ENCODE peak calls at places on chromosomes 12 and 14, in seven cellular contexts. X is RWPE1, R is GM12865, E is foreskin keratinocyte, D is dorsolateral prefrontal cortex, J is fibroblast of lung, P is HCT116. Z is an unnamed sample.

GRCh38 chr12:113208041-113208934 is 13.0 kb upstream of the TPCN1 start:
- DNase-seq in X (no peak), R (peak; percentile 98), E (no peak), D (no peak), J (peak; percentile 47), P (no peak), Z (no peak)

GRCh38 chr12:115984607-115985006 is 292.9 kb downstream of the MED13L start:
- DNase-seq in X (no peak), R (no peak), E (no peak), D (no peak), J (no peak), P (no peak), Z (no peak)

GRCh38 chr12:42809226-42809625 is 219.7 kb upstream of the PRICKLE1 start:
- DNase-seq in X (no peak), R (no peak), E (no peak), D (no peak), J (peak; percentile 85), P (no peak), Z (no peak)

GRCh38 chr14:36690301-36691020 is 28.8 kb downstream of the PAX9 start:
- DNase-seq in X (peak; percentile 33), R (no peak), E (peak; percentile 4), D (no peak), J (peak; percentile 18), P (no peak), Z (peak; percentile 27)

GRCh38 chr14:94771906-94772468 is 2.1 kb upstream of the GSC start:
- DNase-seq in X (no peak), R (no peak), E (no peak), D (no peak), J (no peak), P (no peak), Z (no peak)

GRCh38 chr14:81303258-81303935 is 82.6 kb upstream of the GTF2A1 start:
- DNase-seq in X (no peak), R (peak; percentile 83), E (peak; percentile 59), D (no peak), J (no peak), P (peak; percentile 86), Z (peak; percentile 77)

GRCh38 chr14:64394423-64394822 is 6.3 kb downstream of the MTHFD1 start:
- DNase-seq in X (no peak), R (no peak), E (no peak), D (no peak), J (no peak), P (no peak), Z (no peak)

GRCh38 chr12:62758216-62758615 is 176.7 kb downstream of the PPM1H start:
- DNase-seq in X (no peak), R (peak; percentile 15), E (no peak), D (no peak), J (peak; percentile 80), P (no peak), Z (no peak)

GRCh38 chr14:100476012-100476822 is 111.0 kb downstream of the BEGAIN start:
- DNase-seq in X (peak; percentile 60), R (no peak), E (no peak), D (no peak), J (peak; percentile 100), P (peak; percentile 94), Z (no peak)

GRCh38 chr14:68589447-68590232 is 203.2 kb downstream of the ZFP36L1 start:
- DNase-seq in X (no peak), R (no peak), E (no peak), D (no peak), J (peak; percentile 40), P (no peak), Z (no peak)

GRCh38 chr12:1635656-1636055 is 6.6 kb downstream of the WNT5B start:
- DNase-seq in X (no peak), R (no peak), E (no peak), D (no peak), J (no peak), P (no peak), Z (no peak)

GRCh38 chr12:63308701-63309100 is 157.7 kb upstream of the AVPR1A start:
- DNase-seq in X (no peak), R (no peak), E (no peak), D (no peak), J (no peak), P (no peak), Z (no peak)

GRCh38 chr14:52253503-52253902 is 14.0 kb upstream of the PTGDR start:
- DNase-seq in X (no peak), R (no peak), E (no peak), D (no peak), J (peak; percentile 25), P (no peak), Z (no peak)

GRCh38 chr12:131094831-131095805 is 141.4 kb downstream of the ADGRD1 start:
- DNase-seq in X (no peak), R (no peak), E (no peak), D (peak; percentile 23), J (no peak), P (no peak), Z (no peak)

GRCh38 chr14:62251237-62251636 is 489.0 kb downstream of the SNAPC1 start:
- DNase-seq in X (no peak), R (no peak), E (no peak), D (no peak), J (no peak), P (no peak), Z (no peak)

GRCh38 chr12:56590237-56590830 is 39.8 kb downstream of the BAZ2A start:
- DNase-seq in X (no peak), R (peak; percentile 63), E (no peak), D (no peak), J (no peak), P (no peak), Z (peak; percentile 43)

GRCh38 chr14:35122696-35123387 is 490 bp downstream of the PRORP start:
- DNase-seq in X (peak; percentile 45), R (no peak), E (no peak), D (no peak), J (peak; percentile 33), P (no peak), Z (peak; percentile 12)

GRCh38 chr12:10562306-10562933 is 51.0 kb downstream of the MAGOHB start:
- DNase-seq in X (peak; percentile 28), R (peak; percentile 67), E (no peak), D (no peak), J (peak; percentile 14), P (peak; percentile 48), Z (peak; percentile 20)

GRCh38 chr12:19482551-19483109 is 43.3 kb downstream of the AEBP2 start:
- DNase-seq in X (peak; percentile 41), R (peak; percentile 93), E (no peak), D (no peak), J (no peak), P (no peak), Z (no peak)

GRCh38 chr14:55963295-55963694 is 154.9 kb upstream of the PELI2 start:
- DNase-seq in X (no peak), R (no peak), E (no peak), D (no peak), J (no peak), P (no peak), Z (no peak)

GRCh38 chr14:86639146-86639545 is 1109.2 kb downstream of the FLRT2 start:
- DNase-seq in X (no peak), R (no peak), E (no peak), D (no peak), J (no peak), P (no peak), Z (no peak)

GRCh38 chr12:64042901-64043300 is 179.2 kb downstream of the KICS2 start:
- DNase-seq in X (no peak), R (no peak), E (no peak), D (no peak), J (no peak), P (no peak), Z (no peak)

GRCh38 chr12:99282670-99283069 is 364.9 kb upstream of the GARIN6 start:
- DNase-seq in X (no peak), R (no peak), E (no peak), D (no peak), J (no peak), P (no peak), Z (no peak)

GRCh38 chr12:99284161-99284560 is 363.4 kb upstream of the GARIN6 start:
- DNase-seq in X (no peak), R (no peak), E (no peak), D (no peak), J (no peak), P (no peak), Z (no peak)

GRCh38 chr12:99282086-99282485 is 365.5 kb upstream of the GARIN6 start:
- DNase-seq in X (no peak), R (no peak), E (no peak), D (no peak), J (no peak), P (no peak), Z (no peak)

GRCh38 chr12:99278899-99279298 is 368.7 kb upstream of the GARIN6 start:
- DNase-seq in X (no peak), R (peak; percentile 25), E (no peak), D (no peak), J (no peak), P (no peak), Z (no peak)

GRCh38 chr12:99281277-99281676 is 366.3 kb upstream of the GARIN6 start:
- DNase-seq in X (no peak), R (peak; percentile 67), E (no peak), D (no peak), J (peak; percentile 70), P (no peak), Z (no peak)
- TF ChIP-seq CTCF in X (no peak), R (no peak), E (no peak), D (no peak), J (no peak), P (no peak), Z (no peak)

DNA sequence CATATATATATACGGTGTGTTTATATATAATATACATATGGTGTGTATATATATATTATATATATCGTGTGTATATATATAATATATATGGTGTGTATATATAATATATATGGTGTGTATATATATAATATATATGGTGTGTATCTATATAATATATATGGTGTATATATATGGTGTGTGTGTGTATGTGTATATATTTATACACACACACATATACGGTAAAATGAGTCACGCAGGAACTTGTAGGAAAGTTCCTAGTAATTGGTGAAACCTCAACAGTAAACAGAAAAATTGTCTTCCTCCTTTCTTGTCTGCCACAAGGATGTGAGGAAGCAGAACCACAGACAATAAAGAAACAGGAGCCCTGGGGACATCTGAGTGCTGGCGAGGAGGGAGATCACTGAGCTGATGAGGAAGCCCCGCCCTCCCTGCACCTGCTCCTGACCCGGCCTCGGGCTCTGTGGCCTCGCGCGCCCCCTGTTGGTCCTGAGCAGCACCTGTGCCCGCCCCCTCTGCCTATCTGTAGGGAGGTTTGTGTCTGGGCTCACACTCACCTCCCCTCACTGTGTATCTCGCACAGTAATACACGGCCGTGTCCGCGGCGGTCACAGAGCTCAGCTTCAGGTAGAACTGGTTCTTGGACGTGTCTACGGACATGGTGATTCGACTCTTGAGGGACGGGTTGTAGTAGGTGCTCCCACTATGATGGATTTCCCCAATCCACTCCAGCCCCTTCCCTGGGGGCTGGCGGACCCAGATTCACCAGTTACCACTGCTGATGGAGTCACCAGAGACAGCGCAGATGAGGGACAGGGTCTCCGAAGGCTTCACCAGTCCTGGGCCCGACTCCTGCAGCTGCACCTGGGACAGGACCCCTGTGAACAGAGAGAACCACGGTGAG is 1079.4 kb downstream of the TMEM121 start:
- DNase-seq in X (no peak), R (peak; percentile 72), E (no peak), D (no peak), J (no peak), P (no peak), Z (no peak)
- TF ChIP-seq CTCF in X (no peak), R (peak; percentile 69), E (no peak), D (no peak), J (no peak), P (no peak), Z (no peak)

GRCh38 chr12:70590051-70590450 is 47.2 kb downstream of the PTPRB start:
- DNase-seq in X (peak; percentile 64), R (peak; percentile 70), E (no peak), D (peak; percentile 76), J (peak; percentile 73), P (peak; percentile 62), Z (peak; percentile 49)
- TF ChIP-seq CTCF in X (peak; percentile 78), R (peak; percentile 85), E (peak; percentile 88), D (peak; percentile 91), J (peak; percentile 76), P (peak; percentile 90), Z (peak; percentile 95)

GRCh38 chr12:108325549-108325948 is 13.6 kb downstream of the CMKLR1 start:
- DNase-seq in X (no peak), R (peak; percentile 48), E (no peak), D (no peak), J (no peak), P (no peak), Z (no peak)
- TF ChIP-seq CTCF in X (no peak), R (no peak), E (no peak), D (no peak), J (no peak), P (no peak), Z (no peak)

Z was measured in mammary epithelial cell.